ENCODE peak calls at places on chromosomes 16 and 17, in four cellular contexts. W is HepG2, F is K562, E is H1. Z is an unnamed sample.

GRCh38 chr17:82520041-82520910 is 744 bp downstream of the FOXK2 start:
- DNase-seq in E (peak), W (no peak), F (peak), Z (no peak)

GRCh38 chr16:8798174-8798527 is 512 bp downstream of the PMM2 start:
- DNase-seq in E (no peak), W (peak), F (peak), Z (no peak)

GRCh38 chr16:23504453-23505179 is 5.7 kb downstream of the GGA2 start:
- DNase-seq in F (peak), W (peak), E (peak), Z (peak)

GRCh38 chr17:27049104-27049784 is 244.7 kb upstream of the WSB1 start:
- DNase-seq in E (no peak), F (no peak), W (no peak), Z (no peak)

GRCh38 chr16:77540656-77541055 is 105.8 kb upstream of the ADAMTS18 start:
- DNase-seq in E (no peak), F (no peak), W (no peak), Z (no peak)

GRCh38 chr17:82432017-82432416 is 13.6 kb upstream of the OGFOD3 start:
- DNase-seq in W (no peak), F (no peak), E (no peak), Z (no peak)

GRCh38 chr16:74325331-74325730 is 28.7 kb downstream of the PSMD7 start:
- DNase-seq in F (no peak), E (no peak), W (no peak), Z (no peak)

GRCh38 chr17:9273334-9274118 is 252.2 kb downstream of the NTN1 start:
- DNase-seq in E (no peak), F (no peak), W (no peak), Z (no peak)

GRCh38 chr16:70738083-70738977 is 52.5 kb upstream of the MTSS2 start:
- DNase-seq in F (peak), W (peak), E (peak), Z (no peak)

GRCh38 chr16:73124097-73124652 is 76.2 kb upstream of the ZFHX3 start:
- DNase-seq in F (no peak), E (no peak), W (no peak), Z (no peak)

GRCh38 chr17:60506312-60506711 is 19.7 kb downstream of the APPBP2 start:
- DNase-seq in W (peak), E (no peak), F (no peak), Z (no peak)

GRCh38 chr16:80622007-80622406 is 81.2 kb downstream of the DYNLRB2 start:
- DNase-seq in E (no peak), F (no peak), W (no peak), Z (no peak)

GRCh38 chr16:63037761-63038562 is 1001.7 kb upstream of the CDH8 start:
- DNase-seq in F (no peak), W (no peak), E (no peak), Z (no peak)

GRCh38 chr16:87169509-87169985 is 147.6 kb downstream of the C16orf95 start:
- DNase-seq in E (no peak), F (no peak), W (peak), Z (no peak)

GRCh38 chr16:88685156-88686061 is 898 bp downstream of the SNAI3 start:
- DNase-seq in F (peak), E (peak), W (no peak), Z (no peak)

GRCh38 chr17:18321309-18321708 is 6.2 kb downstream of the SMCR8 start:
- DNase-seq in E (no peak), F (peak), W (no peak), Z (no peak)

GRCh38 chr17:43226393-43226792 is 2.0 kb downstream of the CCDC200 start:
- DNase-seq in W (no peak), F (no peak), E (peak), Z (no peak)

GRCh38 chr17:72191901-72192300 is 71.1 kb downstream of the SOX9 start:
- DNase-seq in E (no peak), W (no peak), F (no peak), Z (no peak)

GRCh38 chr17:17108681-17109049 is 66.4 kb downstream of the MPRIP start:
- DNase-seq in E (no peak), F (no peak), W (no peak), Z (no peak)
- TF ChIP-seq BRCA1 in E (no peak), F (no peak), W (no peak), Z (no peak)

GRCh38 chr16:48409839-48410610 is 24.8 kb upstream of the SIAH1 start:
- DNase-seq in F (no peak), W (peak), E (no peak), Z (no peak)
- TF ChIP-seq BRCA1 in F (no peak), W (no peak), E (no peak), Z (no peak)

DNA sequence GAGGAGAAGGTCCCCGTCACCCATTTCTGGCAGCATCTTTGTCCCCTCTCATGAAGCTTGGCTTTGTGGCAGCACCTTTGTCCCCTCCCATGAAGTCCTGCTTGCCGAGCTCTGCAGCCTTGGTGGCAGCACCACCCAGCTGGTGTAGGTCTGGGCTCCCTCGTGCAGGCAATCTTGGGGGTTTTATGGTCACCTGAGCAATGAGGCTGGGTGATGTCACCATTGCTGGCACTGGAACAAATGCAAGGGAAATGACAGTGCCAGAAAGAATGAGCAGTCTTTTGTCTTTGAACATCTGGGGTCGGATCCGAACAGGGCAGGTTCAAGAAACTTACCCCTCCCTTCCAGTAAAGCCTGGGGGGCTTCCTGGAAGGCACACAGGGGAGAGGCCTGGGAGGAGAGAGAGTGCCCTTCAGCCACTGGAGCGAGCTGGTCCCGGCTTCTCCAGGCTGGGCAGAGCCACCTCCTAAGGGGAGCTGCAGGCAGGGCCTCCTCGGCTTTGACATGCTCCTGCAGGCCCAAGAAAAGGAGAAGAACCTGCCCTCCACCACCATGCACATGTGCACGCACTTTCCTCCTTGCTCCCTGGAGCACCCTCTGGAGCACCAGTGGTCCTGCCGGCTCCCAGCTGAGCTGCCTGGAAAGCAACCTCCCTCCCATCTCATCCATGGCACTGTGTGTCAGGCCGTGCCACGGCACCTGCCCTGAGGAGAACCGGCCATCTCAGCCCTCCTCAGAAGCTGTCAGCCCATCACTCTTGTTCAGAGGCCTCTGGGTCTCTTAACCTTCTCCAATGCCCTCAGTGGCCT is 16.0 kb downstream of the BTBD17 start:
- DNase-seq in W (no peak), E (no peak), F (no peak), Z (no peak)
- TF ChIP-seq BRCA1 in W (no peak), E (no peak), F (no peak), Z (no peak)

DNA sequence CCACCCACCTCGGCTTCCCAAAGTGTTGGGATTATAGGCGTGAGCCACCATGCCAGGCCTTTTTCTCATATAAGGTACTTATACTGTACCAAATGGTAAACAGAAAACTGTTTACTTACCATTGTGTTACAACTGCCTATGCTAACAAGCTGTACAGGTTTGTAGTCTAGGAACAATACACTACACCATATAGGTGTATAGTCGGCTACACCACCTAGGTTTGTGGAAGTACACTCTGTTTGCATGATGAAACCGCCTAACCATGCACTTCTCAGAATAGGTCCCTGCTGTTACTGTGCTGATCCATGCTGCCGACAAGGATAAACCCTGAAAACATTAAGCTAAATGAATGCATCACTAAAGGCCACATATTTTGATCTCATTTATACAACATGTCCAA is 18.9 kb downstream of the DNAJA2 start:
- DNase-seq in F (no peak), E (no peak), W (no peak), Z (no peak)
- TF ChIP-seq BRCA1 in F (no peak), E (no peak), W (no peak), Z (no peak)

GRCh38 chr17:68378202-68379149 is 78.8 kb downstream of the WIPI1 start:
- DNase-seq in E (peak), F (no peak), W (peak), Z (no peak)
- TF ChIP-seq BRCA1 in E (no peak), F (no peak), W (peak), Z (no peak)

DNA sequence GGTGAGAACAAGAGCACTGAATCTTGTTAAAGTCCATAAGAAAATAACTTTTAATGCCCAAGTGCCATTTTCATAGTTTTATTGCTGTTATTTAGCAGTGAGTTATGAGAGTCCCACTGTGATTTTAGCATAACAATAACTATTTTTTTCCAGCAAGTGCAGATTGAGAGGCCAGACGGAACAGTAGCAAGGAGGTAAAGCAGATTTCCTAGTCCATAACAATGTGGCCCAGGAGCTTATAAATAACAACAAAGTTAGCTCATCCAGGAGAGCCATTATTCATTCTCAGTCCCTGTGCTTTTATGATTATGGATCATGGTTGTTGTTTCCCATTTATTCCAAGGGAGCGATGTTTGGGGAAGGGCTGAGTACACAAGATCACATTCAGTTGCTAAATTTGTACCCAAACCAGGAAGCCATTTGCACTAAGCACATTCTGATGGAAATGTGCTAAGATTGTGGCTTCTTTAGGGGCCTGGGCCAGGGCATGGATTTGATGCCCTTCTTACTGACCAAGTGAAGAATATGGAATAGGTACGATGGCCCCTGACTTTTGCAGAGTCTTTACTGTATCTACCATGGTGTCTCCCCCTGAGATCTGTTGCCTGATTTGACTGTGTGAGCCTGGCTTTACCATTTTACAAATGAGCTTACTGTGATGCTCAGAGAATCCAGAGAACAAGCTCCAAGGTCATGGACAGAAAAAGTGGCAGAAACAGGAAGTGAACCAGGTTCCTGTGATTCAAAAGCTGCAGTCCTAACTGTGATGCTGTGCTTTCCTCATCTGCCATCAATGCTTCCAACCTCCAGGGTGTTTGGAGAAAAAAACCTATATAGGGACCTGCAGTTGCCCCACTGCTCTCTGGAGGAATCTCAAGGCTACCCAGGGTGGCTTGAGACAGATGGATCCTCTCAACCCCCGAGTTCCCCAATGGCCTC is 204.7 kb upstream of the HSBP1 start:
- DNase-seq in E (peak), F (no peak), W (no peak), Z (no peak)
- TF ChIP-seq BRCA1 in E (no peak), F (no peak), W (no peak), Z (no peak)

GRCh38 chr17:58920773-58921172 is 165.1 kb downstream of the PPM1E start:
- DNase-seq in F (no peak), W (no peak), E (no peak), Z (peak)
- TF ChIP-seq BRCA1 in F (no peak), W (no peak), E (no peak), Z (no peak)

GRCh38 chr16:84068041-84068440 is 25.4 kb upstream of the SLC38A8 start:
- DNase-seq in E (no peak), F (no peak), W (no peak), Z (no peak)
- TF ChIP-seq BRCA1 in E (no peak), F (no peak), W (no peak), Z (no peak)

GRCh38 chr17:2595200-2595599 is 1.7 kb downstream of the PAFAH1B1 start:
- DNase-seq in W (no peak), F (peak), E (no peak), Z (no peak)
- TF ChIP-seq BRCA1 in W (no peak), F (no peak), E (no peak), Z (no peak)

DNA sequence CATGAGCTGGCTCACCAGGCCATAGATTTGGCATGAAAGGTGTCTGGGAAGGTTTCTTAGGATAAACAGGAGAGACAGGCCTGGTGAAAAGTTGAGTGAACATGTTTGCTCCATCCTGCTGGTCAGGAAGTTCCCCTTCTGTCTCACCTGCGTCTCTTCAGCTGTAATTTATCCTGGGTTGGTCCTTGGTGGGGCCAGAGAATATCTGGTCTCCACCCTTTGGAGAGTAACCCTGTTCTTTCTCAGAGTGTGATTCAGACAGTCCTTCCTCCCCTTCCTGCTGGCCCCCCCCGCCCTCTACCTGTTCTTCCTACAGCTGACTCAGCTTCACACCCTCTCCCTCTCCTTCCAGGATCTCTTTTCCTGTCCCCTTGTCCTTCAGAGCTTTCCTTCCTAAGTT is 17.1 kb downstream of the MINK1 start:
- DNase-seq in W (no peak), E (no peak), F (no peak), Z (no peak)
- TF ChIP-seq BRCA1 in W (no peak), E (no peak), F (no peak), Z (no peak)

Z was measured in GM12878.